ENCODE peak calls at places on chromosomes 6 and 20, in seven cellular contexts. N is WTC11, P is PC-3, O is spleen, L is OCI-LY7, C is HTR-8/SVneo, Z is GM19239. F is an unnamed sample.

GRCh38 chr6:79672631-79673065 is 41.5 kb downstream of the SH3BGRL2 start:
- DNase-seq in N (no peak), P (peak), O (no peak), L (no peak), C (peak), Z (no peak), F (no peak)

GRCh38 chr6:88502391-88502790 is 336.2 kb upstream of the CNR1 start:
- DNase-seq in N (no peak), P (no peak), O (no peak), L (no peak), C (no peak), Z (no peak), F (no peak)

GRCh38 chr20:6265204-6265904 is 142.5 kb upstream of the FERMT1 start:
- DNase-seq in N (no peak), P (peak), O (no peak), L (peak), C (peak), Z (no peak), F (peak)

GRCh38 chr6:92130944-92131343 is 1288.4 kb downstream of the EPHA7 start:
- DNase-seq in N (no peak), P (no peak), O (no peak), L (no peak), C (no peak), Z (no peak), F (no peak)

GRCh38 chr6:1611572-1612385 is 2.1 kb downstream of the FOXC1 start:
- DNase-seq in N (no peak), P (peak), O (no peak), L (no peak), C (no peak), Z (no peak), F (no peak)

GRCh38 chr6:119602215-119603178 is 252.9 kb upstream of the MAN1A1 start:
- DNase-seq in N (no peak), P (peak), O (no peak), L (no peak), C (no peak), Z (no peak), F (no peak)

GRCh38 chr6:43488667-43489276 is 11.4 kb downstream of the TJAP1 start:
- DNase-seq in N (no peak), P (peak), O (no peak), L (no peak), C (no peak), Z (no peak), F (no peak)

GRCh38 chr6:106383573-106383972 is 23.1 kb downstream of the CRYBG1 start:
- DNase-seq in N (no peak), P (peak), O (no peak), L (no peak), C (no peak), Z (no peak), F (no peak)

GRCh38 chr6:30687659-30688431 is 1.4 kb upstream of the PPP1R18 start:
- DNase-seq in N (peak), P (peak), O (peak), L (peak), C (no peak), Z (no peak), F (no peak)

GRCh38 chr6:148035763-148036390 is 306.8 kb upstream of the SASH1 start:
- DNase-seq in N (no peak), P (no peak), O (no peak), L (no peak), C (no peak), Z (no peak), F (no peak)

GRCh38 chr6:27755768-27756167 is 156.4 kb downstream of the OR2B2 start:
- DNase-seq in N (no peak), P (no peak), O (no peak), L (no peak), C (no peak), Z (no peak), F (no peak)

GRCh38 chr6:31354788-31355539 is 2.0 kb downstream of the HLA-B start:
- DNase-seq in N (no peak), P (no peak), O (peak), L (no peak), C (no peak), Z (no peak), F (no peak)

GRCh38 chr20:61127311-61128044 is 124.6 kb upstream of the CDH4 start:
- DNase-seq in N (no peak), P (peak), O (no peak), L (no peak), C (no peak), Z (no peak), F (no peak)

GRCh38 chr6:119521251-119521650 is 171.7 kb upstream of the MAN1A1 start:
- DNase-seq in N (no peak), P (no peak), O (no peak), L (no peak), C (no peak), Z (no peak), F (no peak)

GRCh38 chr6:150267686-150268561 is 100.9 kb upstream of the IYD start:
- DNase-seq in N (no peak), P (peak), O (no peak), L (no peak), C (peak), Z (no peak), F (no peak)

GRCh38 chr6:18388252-18388651 is 1.1 kb downstream of the RNF144B start:
- DNase-seq in N (no peak), P (peak), O (no peak), L (peak), C (no peak), Z (no peak), F (no peak)

GRCh38 chr20:52937701-52938100 is 34.5 kb upstream of the TSHZ2 start:
- DNase-seq in N (no peak), P (no peak), O (no peak), L (no peak), C (no peak), Z (no peak), F (peak)

GRCh38 chr6:22117663-22118062 is 179.2 kb downstream of the PRL start:
- DNase-seq in N (no peak), P (no peak), O (no peak), L (no peak), C (no peak), Z (no peak), F (no peak)

GRCh38 chr6:131948692-131949614 is 2.2 kb downstream of the CCN2 start:
- DNase-seq in N (no peak), P (peak), O (no peak), L (no peak), C (no peak), Z (no peak), F (peak)

GRCh38 chr6:10300071-10300470 is 114.8 kb downstream of the TFAP2A start:
- DNase-seq in N (no peak), P (peak), O (no peak), L (no peak), C (no peak), Z (no peak), F (no peak)

GRCh38 chr6:154156135-154156948 is 117.3 kb downstream of the OPRM1 start:
- DNase-seq in N (peak), P (peak), O (peak), L (peak), C (peak), Z (no peak), F (peak)

GRCh38 chr6:52620055-52620905 is 43.4 kb upstream of the TRAM2 start:
- DNase-seq in N (no peak), P (no peak), O (no peak), L (no peak), C (no peak), Z (no peak), F (no peak)

GRCh38 chr6:24991748-24992467 is 56.1 kb upstream of the RIPOR2 start:
- DNase-seq in N (peak), P (peak), O (peak), L (peak), C (peak), Z (peak), F (no peak)

GRCh38 chr6:33578588-33579011 is 1.5 kb downstream of the BAK1 start:
- DNase-seq in N (no peak), P (no peak), O (peak), L (peak), C (no peak), Z (peak), F (no peak)

GRCh38 chr6:85382541-85382940 is 67.3 kb upstream of the NT5E start:
- DNase-seq in N (no peak), P (no peak), O (no peak), L (no peak), C (no peak), Z (no peak), F (no peak)

GRCh38 chr20:58662142-58662473 is 11.0 kb downstream of the STX16 start:
- DNase-seq in N (no peak), P (no peak), O (no peak), L (no peak), C (no peak), Z (no peak), F (no peak)

GRCh38 chr20:63978319-63979220 is 872 bp downstream of the SAMD10 start:
- DNase-seq in N (peak), P (peak), O (peak), L (peak), C (peak), Z (peak), F (no peak)

GRCh38 chr6:49552596-49552995 is 2.1 kb downstream of the C6orf141 start:
- DNase-seq in N (no peak), P (peak), O (no peak), L (no peak), C (no peak), Z (no peak), F (no peak)

GRCh38 chr20:44716309-44717106 is 1.3 kb downstream of the CCN5 start:
- DNase-seq in N (no peak), P (no peak), O (no peak), L (no peak), C (no peak), Z (no peak), F (no peak)

GRCh38 chr6:113057567-113058053 is 710.5 kb downstream of the RFPL4B start:
- DNase-seq in N (no peak), P (no peak), O (no peak), L (no peak), C (no peak), Z (no peak), F (no peak)

GRCh38 chr20:49281059-49281912 is 3.4 kb upstream of the ZNFX1 start:
- DNase-seq in N (peak), P (peak), O (no peak), L (peak), C (no peak), Z (no peak), F (no peak)

GRCh38 chr20:64151634-64152530 is 12.4 kb upstream of the MYT1 start:
- DNase-seq in N (no peak), P (peak), O (peak), L (no peak), C (peak), Z (no peak), F (no peak)

GRCh38 chr20:22949710-22950109 is 85.4 kb upstream of the SSTR4 start:
- DNase-seq in N (no peak), P (peak), O (no peak), L (no peak), C (no peak), Z (no peak), F (peak)

GRCh38 chr6:32214126-32214525 is 9.7 kb downstream of the NOTCH4 start:
- DNase-seq in N (no peak), P (no peak), O (no peak), L (peak), C (no peak), Z (no peak), F (no peak)

GRCh38 chr6:14722001-14722567 is 523.8 kb upstream of the JARID2 start:
- DNase-seq in N (no peak), P (no peak), O (no peak), L (no peak), C (no peak), Z (no peak), F (no peak)

F was measured in retinal pigment epithelial cell.